ENCODE peak calls at places on chromosomes 7 and 10, in four cellular contexts. One of them, this sample, is unnamed.

GRCh38 chr10:126057494-126057893 is 161.1 kb downstream of the FANK1 start:
- DNase-seq in SK-N-SH: no peak
- DNase-seq in HCT116: no peak
- DNase-seq in GM23248: no peak
- DNase-seq in this sample: no peak

GRCh38 chr10:27245846-27246245 is 5.2 kb upstream of the ACBD5 start:
- DNase-seq in HCT116: no peak
- DNase-seq in GM23248: no peak
- DNase-seq in SK-N-SH: no peak
- DNase-seq in this sample: no peak

GRCh38 chr7:22895491-22895890 is 72.8 kb upstream of the TOMM7 start:
- DNase-seq in HCT116: no peak
- DNase-seq in GM23248: peak; percentile 27
- DNase-seq in SK-N-SH: no peak
- DNase-seq in this sample: no peak

GRCh38 chr10:29533696-29534285 is 101.0 kb downstream of the SVIL start:
- DNase-seq in SK-N-SH: no peak
- DNase-seq in HCT116: no peak
- DNase-seq in GM23248: peak; percentile 54
- DNase-seq in this sample: no peak

GRCh38 chr7:142400042-142400441 is 142.2 kb upstream of the PRSS58 start:
- DNase-seq in GM23248: no peak
- DNase-seq in HCT116: no peak
- DNase-seq in SK-N-SH: no peak
- DNase-seq in this sample: no peak

GRCh38 chr7:49773082-49773938 is at the start of gene VWC2:
- DNase-seq in HCT116: no peak
- DNase-seq in SK-N-SH: peak; percentile 37
- DNase-seq in GM23248: peak; percentile 6
- DNase-seq in this sample: peak; percentile 9

GRCh38 chr7:22329816-22330524 is 27.0 kb downstream of the RAPGEF5 start:
- DNase-seq in GM23248: no peak
- DNase-seq in HCT116: no peak
- DNase-seq in SK-N-SH: no peak
- DNase-seq in this sample: no peak

GRCh38 chr10:103542764-103543616 is 49.5 kb downstream of the NEURL1 start:
- DNase-seq in GM23248: peak; percentile 59
- DNase-seq in HCT116: peak; percentile 46
- DNase-seq in SK-N-SH: peak; percentile 82
- DNase-seq in this sample: peak; percentile 58

GRCh38 chr7:106127984-106128780 is 16.1 kb upstream of the SYPL1 start:
- DNase-seq in GM23248: peak; percentile 57
- DNase-seq in SK-N-SH: no peak
- DNase-seq in HCT116: no peak
- DNase-seq in this sample: no peak

GRCh38 chr7:131829911-131830310 is 273.5 kb upstream of the PODXL start:
- DNase-seq in HCT116: no peak
- DNase-seq in SK-N-SH: peak; percentile 43
- DNase-seq in GM23248: peak; percentile 16
- DNase-seq in this sample: no peak

GRCh38 chr7:33789871-33790270 is 115.5 kb upstream of the BMPER start:
- DNase-seq in GM23248: no peak
- DNase-seq in SK-N-SH: no peak
- DNase-seq in HCT116: no peak
- DNase-seq in this sample: no peak

GRCh38 chr7:157980774-157981173 is 606.8 kb downstream of the PTPRN2 start:
- DNase-seq in HCT116: no peak
- DNase-seq in SK-N-SH: no peak
- DNase-seq in GM23248: no peak
- DNase-seq in this sample: no peak

GRCh38 chr7:143305423-143306070 is 10.4 kb upstream of the CLCN1 start:
- DNase-seq in HCT116: peak; percentile 44
- DNase-seq in SK-N-SH: peak; percentile 68
- DNase-seq in GM23248: peak; percentile 63
- DNase-seq in this sample: peak; percentile 28

GRCh38 chr10:58027431-58027830 is 240.3 kb downstream of the IPMK start:
- DNase-seq in HCT116: no peak
- DNase-seq in SK-N-SH: no peak
- DNase-seq in GM23248: peak; percentile 39
- DNase-seq in this sample: no peak
- TF ChIP-seq EZH2phosphoT487 in HCT116: no peak
- TF ChIP-seq EZH2phosphoT487 in SK-N-SH: no peak
- TF ChIP-seq EZH2phosphoT487 in GM23248: no peak
- TF ChIP-seq EZH2phosphoT487 in this sample: no peak

GRCh38 chr10:75226656-75227055 is 9.1 kb downstream of the COMTD1 start:
- DNase-seq in SK-N-SH: no peak
- DNase-seq in HCT116: no peak
- DNase-seq in GM23248: no peak
- DNase-seq in this sample: peak; percentile 49
- H3K27ac ChIP-seq in SK-N-SH: peak overlapping the region; percentile 2
- H3K27ac ChIP-seq in HCT116: no peak overlapping the region
- H3K27ac ChIP-seq in GM23248: peak overlapping the region; percentile 91
- H3K27ac ChIP-seq in this sample: peak overlapping the region; percentile 71

GRCh38 chr7:29288534-29289091 is 94.0 kb downstream of the CHN2 start:
- DNase-seq in HCT116: no peak
- DNase-seq in SK-N-SH: no peak
- DNase-seq in GM23248: no peak
- DNase-seq in this sample: no peak
- H3K9ac ChIP-seq in HCT116: no peak overlapping the region
- H3K9ac ChIP-seq in SK-N-SH: no peak overlapping the region
- H3K9ac ChIP-seq in GM23248: no peak overlapping the region
- H3K9ac ChIP-seq in this sample: no peak overlapping the region

GRCh38 chr10:122665946-122666345 is 33.7 kb downstream of the C10orf120 start:
- DNase-seq in SK-N-SH: no peak
- DNase-seq in HCT116: no peak
- DNase-seq in GM23248: no peak
- DNase-seq in this sample: no peak

GRCh38 chr10:122673731-122674130 is 25.9 kb downstream of the C10orf120 start:
- DNase-seq in SK-N-SH: peak; percentile 61
- DNase-seq in GM23248: no peak
- DNase-seq in HCT116: no peak
- DNase-seq in this sample: no peak

GRCh38 chr10:122671355-122671754 is 28.3 kb downstream of the C10orf120 start:
- DNase-seq in HCT116: no peak
- DNase-seq in GM23248: no peak
- DNase-seq in SK-N-SH: no peak
- DNase-seq in this sample: no peak

GRCh38 chr10:122669045-122669444 is 30.6 kb downstream of the C10orf120 start:
- DNase-seq in HCT116: no peak
- DNase-seq in SK-N-SH: no peak
- DNase-seq in GM23248: no peak
- DNase-seq in this sample: no peak

GRCh38 chr10:122669842-122670241 is 29.8 kb downstream of the C10orf120 start:
- DNase-seq in HCT116: peak; percentile 13
- DNase-seq in GM23248: no peak
- DNase-seq in SK-N-SH: no peak
- DNase-seq in this sample: no peak
- TF ChIP-seq EZH2phosphoT487 in HCT116: no peak
- TF ChIP-seq EZH2phosphoT487 in GM23248: no peak
- TF ChIP-seq EZH2phosphoT487 in SK-N-SH: no peak
- TF ChIP-seq EZH2phosphoT487 in this sample: no peak

GRCh38 chr7:24970676-24971075 is 9.3 kb downstream of the OSBPL3 start:
- DNase-seq in SK-N-SH: no peak
- DNase-seq in HCT116: no peak
- DNase-seq in GM23248: peak; percentile 50
- DNase-seq in this sample: no peak
- H3K27ac ChIP-seq in SK-N-SH: peak overlapping the region; percentile 98
- H3K27ac ChIP-seq in HCT116: peak overlapping the region; percentile 99
- H3K27ac ChIP-seq in GM23248: peak overlapping the region; percentile 97
- H3K27ac ChIP-seq in this sample: no peak overlapping the region

DNA sequence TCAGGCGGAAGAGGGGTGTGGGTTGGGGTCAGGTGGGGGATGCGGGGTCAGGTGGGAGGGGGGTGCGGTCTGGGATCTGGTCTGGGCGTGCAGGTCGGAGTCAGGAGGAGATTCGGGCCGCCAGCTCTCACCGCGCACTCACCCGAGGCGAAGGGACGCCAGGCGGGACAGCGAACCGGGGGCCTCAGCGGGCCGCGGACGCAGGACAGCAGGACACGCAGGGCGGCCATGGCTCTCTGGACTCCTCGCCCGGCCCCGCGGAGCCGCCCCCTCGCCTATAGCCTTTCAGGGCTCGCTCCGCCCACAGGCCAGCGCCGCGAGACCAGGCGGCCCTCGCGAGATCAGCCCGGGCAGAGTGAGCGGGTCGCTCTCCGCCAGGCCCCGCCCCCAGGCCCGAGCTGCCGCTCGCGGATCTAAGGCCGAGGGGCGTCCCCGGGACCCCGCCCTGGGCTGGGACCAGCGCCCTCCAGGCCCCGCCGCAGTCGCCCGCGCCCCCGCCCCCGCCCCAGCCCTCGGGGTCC is at the start of gene ECHS1:
- DNase-seq in GM23248: peak; percentile 98
- DNase-seq in HCT116: peak; percentile 54
- DNase-seq in SK-N-SH: peak; percentile 100
- DNase-seq in this sample: peak; percentile 86
- H3K9ac ChIP-seq in GM23248: peak within 1 kb of the TSS; percentile 85
- H3K9ac ChIP-seq in HCT116: peak within 1 kb of the TSS; percentile 52
- H3K9ac ChIP-seq in SK-N-SH: peak within 1 kb of the TSS; percentile 62
- H3K9ac ChIP-seq in this sample: peak within 1 kb of the TSS; percentile 56

GRCh38 chr10:4074559-4075407 is 289.8 kb upstream of the KLF6 start:
- DNase-seq in SK-N-SH: peak; percentile 12
- DNase-seq in HCT116: no peak
- DNase-seq in GM23248: peak; percentile 65
- DNase-seq in this sample: no peak
- TF ChIP-seq EZH2phosphoT487 in SK-N-SH: no peak
- TF ChIP-seq EZH2phosphoT487 in HCT116: no peak
- TF ChIP-seq EZH2phosphoT487 in GM23248: no peak
- TF ChIP-seq EZH2phosphoT487 in this sample: no peak

GRCh38 chr10:2885956-2886296 is 181.4 kb upstream of the PFKP start:
- DNase-seq in SK-N-SH: no peak
- DNase-seq in HCT116: no peak
- DNase-seq in GM23248: no peak
- DNase-seq in this sample: no peak

GRCh38 chr10:2888403-2889004 is 178.8 kb upstream of the PFKP start:
- DNase-seq in GM23248: no peak
- DNase-seq in SK-N-SH: no peak
- DNase-seq in HCT116: no peak
- DNase-seq in this sample: no peak

GRCh38 chr10:2887391-2888070 is 179.8 kb upstream of the PFKP start:
- DNase-seq in SK-N-SH: no peak
- DNase-seq in HCT116: no peak
- DNase-seq in GM23248: no peak
- DNase-seq in this sample: no peak

GRCh38 chr10:2885276-2885955 is 181.9 kb upstream of the PFKP start:
- DNase-seq in GM23248: no peak
- DNase-seq in SK-N-SH: no peak
- DNase-seq in HCT116: no peak
- DNase-seq in this sample: no peak

GRCh38 chr10:2886662-2887061 is 180.7 kb upstream of the PFKP start:
- DNase-seq in HCT116: no peak
- DNase-seq in GM23248: no peak
- DNase-seq in SK-N-SH: no peak
- DNase-seq in this sample: no peak
- H3K27ac ChIP-seq in HCT116: no peak overlapping the region
- H3K27ac ChIP-seq in GM23248: no peak overlapping the region
- H3K27ac ChIP-seq in SK-N-SH: no peak overlapping the region
- H3K27ac ChIP-seq in this sample: no peak overlapping the region

GRCh38 chr7:122310119-122311021 is 5.8 kb upstream of the FEZF1 start:
- DNase-seq in HCT116: no peak
- DNase-seq in SK-N-SH: no peak
- DNase-seq in GM23248: peak; percentile 39
- DNase-seq in this sample: peak; percentile 89
- H3K9ac ChIP-seq in HCT116: no peak overlapping the region
- H3K9ac ChIP-seq in SK-N-SH: no peak overlapping the region
- H3K9ac ChIP-seq in GM23248: no peak overlapping the region
- H3K9ac ChIP-seq in this sample: peak overlapping the region; percentile 87

This sample was measured in MM.1S.